ENCODE peak calls at places on chromosomes 3 and 15, in eight cellular contexts. O is CD8-positive, alpha-beta memory T cell; F is CD4-positive, CD25-positive, alpha-beta regulatory T cell; W is bronchial epithelial cell; X is pancreas; K is body of pancreas; I is skeletal muscle cell; H is T-helper 17 cell. B is an unnamed sample.

GRCh38 chr3:72274511-72275295 is 489.8 kb upstream of the PROK2 start:
- DNase-seq in X (no peak), F (no peak), K (peak; percentile 65), I (peak; percentile 79), O (peak; percentile 17), H (no peak), W (no peak), B (no peak)

GRCh38 chr3:106401666-106402319 is 533.0 kb upstream of the CBLB start:
- DNase-seq in W (peak; percentile 55), K (no peak), X (no peak), H (no peak), F (no peak), I (no peak), O (no peak), B (no peak)

GRCh38 chr3:162168715-162169114 is 672.1 kb downstream of the OTOL1 start:
- DNase-seq in O (no peak), K (no peak), X (no peak), F (no peak), I (no peak), W (no peak), H (no peak), B (no peak)

GRCh38 chr3:4290272-4290893 is 12.8 kb upstream of the SETMAR start:
- DNase-seq in W (peak; percentile 50), F (no peak), O (peak; percentile 27), I (no peak), K (peak; percentile 52), H (peak; percentile 13), X (no peak), B (no peak)

GRCh38 chr3:18902081-18902793 is 246.1 kb upstream of the KCNH8 start:
- DNase-seq in W (no peak), O (no peak), H (no peak), I (no peak), X (no peak), F (no peak), K (no peak), B (no peak)

GRCh38 chr3:71589132-71589531 is 5.6 kb upstream of the FOXP1 start:
- DNase-seq in F (no peak), W (no peak), O (no peak), X (no peak), I (no peak), K (no peak), H (no peak), B (no peak)

GRCh38 chr3:47359283-47359682 is 21.5 kb upstream of the PTPN23 start:
- DNase-seq in K (no peak), H (no peak), I (no peak), X (no peak), W (no peak), F (no peak), O (no peak), B (no peak)

GRCh38 chr3:38755130-38755529 is 60.9 kb downstream of the SCN10A start:
- DNase-seq in W (peak; percentile 3), O (no peak), X (no peak), I (no peak), H (no peak), K (no peak), F (no peak), B (no peak)

GRCh38 chr3:16072420-16073110 is 101.9 kb upstream of the GALNT15 start:
- DNase-seq in I (no peak), X (no peak), W (peak; percentile 84), O (no peak), F (no peak), K (no peak), H (no peak), B (no peak)

GRCh38 chr15:92714457-92715401 is 59.2 kb upstream of the FAM174B start:
- DNase-seq in I (no peak), W (peak; percentile 40), X (peak; percentile 85), O (peak; percentile 73), K (peak; percentile 73), H (peak; percentile 71), F (peak; percentile 49), B (no peak)

GRCh38 chr15:65212097-65212496 is 824 bp upstream of the CILP start:
- DNase-seq in H (no peak), W (no peak), K (no peak), F (no peak), O (peak; percentile 26), X (no peak), I (no peak), B (peak; percentile 29)

GRCh38 chr15:84983299-84983698 is 1.6 kb downstream of the PDE8A start:
- DNase-seq in H (no peak), I (no peak), K (no peak), O (no peak), F (no peak), X (no peak), W (no peak), B (no peak)

GRCh38 chr3:177357352-177358084 is 160.2 kb upstream of the TBL1XR1 start:
- DNase-seq in X (no peak), F (no peak), I (no peak), K (peak; percentile 61), H (no peak), W (peak; percentile 98), O (no peak), B (no peak)

GRCh38 chr3:10641760-10642159 is 136.4 kb upstream of the ATP2B2 start:
- DNase-seq in X (no peak), K (no peak), O (no peak), H (no peak), W (no peak), I (no peak), F (no peak), B (no peak)

GRCh38 chr3:170055209-170055608 is 17.4 kb downstream of the GPR160 start:
- DNase-seq in X (no peak), F (no peak), K (no peak), I (peak; percentile 11), W (peak; percentile 74), H (no peak), O (no peak), B (no peak)

GRCh38 chr3:100022506-100022905 is 91.8 kb downstream of the FILIP1L start:
- DNase-seq in O (no peak), K (no peak), I (no peak), W (no peak), F (no peak), X (no peak), H (no peak), B (no peak)

GRCh38 chr15:89494941-89495637 is 1.3 kb downstream of the RHCG start:
- DNase-seq in I (no peak), X (peak; percentile 60), O (no peak), W (no peak), K (no peak), H (no peak), F (no peak), B (no peak)

GRCh38 chr15:70632079-70632850 is 131.1 kb downstream of the UACA start:
- DNase-seq in O (no peak), F (no peak), W (peak; percentile 86), X (no peak), K (no peak), I (no peak), H (no peak), B (no peak)

GRCh38 chr15:31471731-31472430 is 145.2 kb downstream of the KLF13 start:
- DNase-seq in O (no peak), X (no peak), H (no peak), W (peak; percentile 67), F (no peak), I (peak; percentile 68), K (no peak), B (no peak)

GRCh38 chr3:16411450-16411849 is 102.0 kb downstream of the RFTN1 start:
- DNase-seq in O (no peak), I (no peak), H (no peak), K (no peak), F (no peak), X (no peak), W (no peak), B (no peak)

GRCh38 chr15:40925863-40926658 is 3.1 kb upstream of the DLL4 start:
- DNase-seq in H (no peak), W (no peak), K (no peak), F (no peak), O (peak; percentile 33), X (peak; percentile 66), I (no peak), B (no peak)

GRCh38 chr15:61186905-61187865 is 41.9 kb downstream of the RORA start:
- DNase-seq in X (no peak), F (no peak), I (no peak), O (no peak), W (no peak), K (peak; percentile 7), H (no peak), B (no peak)